ENCODE peak calls at places on chromosomes 6 and 20, in four cellular contexts. U is HepG2, J is A549, E is SK-N-SH. Q is an unnamed sample.

GRCh38 chr20:24937579-24937978 is 11.5 kb upstream of the CST7 start:
- DNase-seq in U (no peak), J (no peak), E (no peak), Q (no peak)

GRCh38 chr20:46681032-46681854 is 8.0 kb downstream of the TP53RK start:
- DNase-seq in U (peak; percentile 82), J (peak; percentile 58), E (peak; percentile 67), Q (peak; percentile 27)

GRCh38 chr20:1830240-1830639 is 65.0 kb upstream of the SIRPA start:
- DNase-seq in J (peak; percentile 91), E (peak; percentile 61), U (no peak), Q (no peak)

GRCh38 chr20:4449977-4450715 is 271.6 kb upstream of the PRND start:
- DNase-seq in U (peak; percentile 46), J (peak; percentile 21), E (no peak), Q (no peak)

GRCh38 chr6:146914563-146915483 is 289.4 kb upstream of the STXBP5 start:
- DNase-seq in E (peak; percentile 8), J (peak; percentile 44), U (no peak), Q (no peak)

GRCh38 chr20:52193133-52193532 is 1.6 kb upstream of the ZFP64 start:
- DNase-seq in U (no peak), J (no peak), E (no peak), Q (no peak)

GRCh38 chr6:106536863-106537262 is 92.4 kb downstream of the RTN4IP1 start:
- DNase-seq in J (no peak), E (no peak), U (no peak), Q (no peak)

GRCh38 chr20:47306755-47307370 is 49.6 kb downstream of the ZMYND8 start:
- DNase-seq in J (no peak), E (no peak), U (no peak), Q (no peak)

GRCh38 chr20:6635034-6635736 is 132.3 kb upstream of the BMP2 start:
- DNase-seq in E (no peak), J (no peak), U (no peak), Q (no peak)

GRCh38 chr6:41789390-41789724 is 1.9 kb downstream of the TOMM6 start:
- DNase-seq in E (no peak), J (no peak), U (no peak), Q (no peak)
- H3K27ac ChIP-seq in E (no peak overlapping the region), J (no peak overlapping the region), U (peak overlapping the region; percentile 4), Q (no peak overlapping the region)

DNA sequence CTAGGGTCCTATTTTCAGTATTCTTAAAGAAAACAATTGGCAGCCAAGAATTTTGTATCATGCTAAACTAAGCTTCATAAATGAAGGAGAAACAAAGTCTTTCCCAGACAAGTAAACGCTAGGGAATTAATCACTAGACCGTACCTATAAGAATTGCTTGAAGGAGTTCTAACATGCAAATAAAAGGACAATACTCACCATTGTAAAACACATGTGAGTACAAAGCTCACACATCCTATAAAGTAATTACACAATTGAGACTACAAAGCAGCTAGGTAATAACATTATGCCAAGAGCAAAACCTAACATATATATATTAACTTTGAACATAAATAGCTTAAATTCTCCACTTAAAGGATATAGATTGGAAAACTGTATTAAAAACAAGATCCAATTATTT is 147.4 kb downstream of the FAM83B start:
- DNase-seq in U (no peak), E (no peak), J (no peak), Q (no peak)
- TF ChIP-seq PBX3 in U (no peak), E (no peak), J (no peak), Q (no peak)

GRCh38 chr6:125868252-125868651 is 77.5 kb downstream of the NCOA7 start:
- DNase-seq in J (no peak), E (no peak), U (no peak), Q (no peak)
- H3K27ac ChIP-seq in J (peak overlapping the region; percentile 48), E (peak overlapping the region; percentile 17), U (no peak overlapping the region), Q (no peak overlapping the region)

DNA sequence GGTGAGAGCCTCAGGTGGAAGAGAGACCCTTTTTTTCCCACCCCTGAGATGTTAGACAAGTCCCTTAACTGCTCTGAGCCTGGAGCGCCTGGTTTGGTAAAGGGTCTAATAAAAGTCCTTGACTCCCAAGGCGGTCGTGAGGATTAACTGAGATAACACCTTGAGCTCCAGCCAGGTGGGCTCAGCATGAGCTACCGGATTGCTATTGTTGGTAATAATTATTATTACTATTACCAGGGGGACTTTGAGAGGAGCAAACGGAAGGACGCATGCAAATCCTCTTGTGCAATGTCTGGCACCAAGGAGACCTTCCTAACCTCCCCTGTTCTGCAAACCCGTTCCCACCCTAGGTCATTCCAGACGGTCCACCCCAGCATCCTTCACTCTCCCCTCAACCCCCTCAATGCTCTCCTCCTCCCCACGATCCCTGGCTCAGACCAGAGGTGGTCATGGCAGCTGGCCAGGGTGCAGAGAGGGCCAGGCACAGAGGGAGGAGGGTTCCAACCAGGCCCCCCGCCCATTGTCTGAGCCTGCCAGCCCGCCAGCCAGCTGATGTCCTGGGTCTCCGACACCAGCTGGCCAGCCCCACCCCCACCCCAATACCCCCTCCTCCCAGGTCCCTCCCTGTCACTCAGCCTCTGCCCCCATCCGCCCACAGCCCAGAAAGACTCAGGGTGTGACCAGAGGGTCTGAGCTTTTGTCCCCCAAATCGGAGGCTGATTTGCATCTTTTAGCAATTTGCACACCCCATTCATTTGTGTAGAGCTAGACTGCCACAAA is 14.3 kb upstream of the CBFA2T2 start:
- DNase-seq in E (no peak), J (no peak), U (no peak), Q (no peak)
- TF ChIP-seq PBX3 in E (no peak), J (no peak), U (no peak), Q (no peak)

Q was measured in GM12878.